ENCODE peak calls at places on chromosomes 11 and 22, in six cellular contexts. One of them, this sample, is unnamed.

GRCh38 chr11:95720219-95720618 is 69.4 kb downstream of the FAM76B start:
- DNase-seq in left ventricle myocardium inferior: no peak
- DNase-seq in stimulated activated CD8-positive, alpha-beta memory T cell treated with anti-CD3 and anti-CD28 coated beads, Interleukin-4, amount 100 ng/mL, for 4 hours: no peak
- DNase-seq in HT-29: no peak
- DNase-seq in iris pigment epithelial cell: no peak
- DNase-seq in ELR: no peak
- DNase-seq in this sample: no peak

GRCh38 chr22:24525416-24526037 is 29.4 kb downstream of the GUCD1 start:
- DNase-seq in iris pigment epithelial cell: peak; percentile 63
- DNase-seq in stimulated activated CD8-positive, alpha-beta memory T cell treated with anti-CD3 and anti-CD28 coated beads, Interleukin-4, amount 100 ng/mL, for 4 hours: peak; percentile 69
- DNase-seq in HT-29: peak; percentile 76
- DNase-seq in ELR: peak; percentile 79
- DNase-seq in left ventricle myocardium inferior: peak; percentile 77
- DNase-seq in this sample: peak; percentile 86

GRCh38 chr11:2387266-2387982 is 10.3 kb downstream of the CD81 start:
- DNase-seq in iris pigment epithelial cell: no peak
- DNase-seq in HT-29: no peak
- DNase-seq in left ventricle myocardium inferior: no peak
- DNase-seq in stimulated activated CD8-positive, alpha-beta memory T cell treated with anti-CD3 and anti-CD28 coated beads, Interleukin-4, amount 100 ng/mL, for 4 hours: no peak
- DNase-seq in ELR: peak; percentile 20
- DNase-seq in this sample: no peak

GRCh38 chr11:102006835-102007566 is 40.2 kb upstream of the CFAP300 start:
- DNase-seq in left ventricle myocardium inferior: no peak
- DNase-seq in ELR: no peak
- DNase-seq in iris pigment epithelial cell: no peak
- DNase-seq in HT-29: peak; percentile 22
- DNase-seq in stimulated activated CD8-positive, alpha-beta memory T cell treated with anti-CD3 and anti-CD28 coated beads, Interleukin-4, amount 100 ng/mL, for 4 hours: no peak
- DNase-seq in this sample: no peak

GRCh38 chr22:29267858-29268510 is at the start of the genes EWSR1 and RHBDD3:
- DNase-seq in ELR: peak; percentile 98
- DNase-seq in stimulated activated CD8-positive, alpha-beta memory T cell treated with anti-CD3 and anti-CD28 coated beads, Interleukin-4, amount 100 ng/mL, for 4 hours: peak; percentile 96
- DNase-seq in left ventricle myocardium inferior: peak; percentile 95
- DNase-seq in iris pigment epithelial cell: peak; percentile 98
- DNase-seq in HT-29: peak; percentile 99
- DNase-seq in this sample: peak; percentile 96

GRCh38 chr11:67700548-67701262 is 26.3 kb upstream of the ALDH3B2 start:
- DNase-seq in ELR: no peak
- DNase-seq in left ventricle myocardium inferior: no peak
- DNase-seq in HT-29: no peak
- DNase-seq in stimulated activated CD8-positive, alpha-beta memory T cell treated with anti-CD3 and anti-CD28 coated beads, Interleukin-4, amount 100 ng/mL, for 4 hours: no peak
- DNase-seq in iris pigment epithelial cell: no peak
- DNase-seq in this sample: no peak

GRCh38 chr11:3073029-3073435 is 15.8 kb upstream of the CARS1 start:
- DNase-seq in iris pigment epithelial cell: peak; percentile 42
- DNase-seq in stimulated activated CD8-positive, alpha-beta memory T cell treated with anti-CD3 and anti-CD28 coated beads, Interleukin-4, amount 100 ng/mL, for 4 hours: no peak
- DNase-seq in ELR: no peak
- DNase-seq in HT-29: no peak
- DNase-seq in left ventricle myocardium inferior: no peak
- DNase-seq in this sample: no peak

GRCh38 chr11:78417175-78417887 is at the start of gene GAB2:
- DNase-seq in stimulated activated CD8-positive, alpha-beta memory T cell treated with anti-CD3 and anti-CD28 coated beads, Interleukin-4, amount 100 ng/mL, for 4 hours: no peak
- DNase-seq in HT-29: no peak
- DNase-seq in left ventricle myocardium inferior: no peak
- DNase-seq in iris pigment epithelial cell: no peak
- DNase-seq in ELR: no peak
- DNase-seq in this sample: no peak

GRCh38 chr11:123474994-123475393 is 44.9 kb downstream of the GRAMD1B start:
- DNase-seq in HT-29: no peak
- DNase-seq in iris pigment epithelial cell: peak; percentile 57
- DNase-seq in left ventricle myocardium inferior: no peak
- DNase-seq in stimulated activated CD8-positive, alpha-beta memory T cell treated with anti-CD3 and anti-CD28 coated beads, Interleukin-4, amount 100 ng/mL, for 4 hours: no peak
- DNase-seq in ELR: peak; percentile 49
- DNase-seq in this sample: no peak

GRCh38 chr11:64321533-64321932 is 3.6 kb downstream of the PRDX5 start:
- DNase-seq in ELR: no peak
- DNase-seq in HT-29: peak; percentile 89
- DNase-seq in iris pigment epithelial cell: no peak
- DNase-seq in left ventricle myocardium inferior: no peak
- DNase-seq in stimulated activated CD8-positive, alpha-beta memory T cell treated with anti-CD3 and anti-CD28 coated beads, Interleukin-4, amount 100 ng/mL, for 4 hours: no peak
- DNase-seq in this sample: no peak

GRCh38 chr11:36492724-36493304 is 17.3 kb downstream of the TRAF6 start:
- DNase-seq in HT-29: peak; percentile 76
- DNase-seq in iris pigment epithelial cell: peak; percentile 66
- DNase-seq in stimulated activated CD8-positive, alpha-beta memory T cell treated with anti-CD3 and anti-CD28 coated beads, Interleukin-4, amount 100 ng/mL, for 4 hours: no peak
- DNase-seq in left ventricle myocardium inferior: no peak
- DNase-seq in ELR: peak; percentile 71
- DNase-seq in this sample: no peak

GRCh38 chr11:17588166-17588565 is 41.1 kb downstream of the OTOG start:
- DNase-seq in HT-29: no peak
- DNase-seq in iris pigment epithelial cell: no peak
- DNase-seq in ELR: no peak
- DNase-seq in stimulated activated CD8-positive, alpha-beta memory T cell treated with anti-CD3 and anti-CD28 coated beads, Interleukin-4, amount 100 ng/mL, for 4 hours: no peak
- DNase-seq in left ventricle myocardium inferior: no peak
- DNase-seq in this sample: no peak

GRCh38 chr11:120392791-120393190 is 56.6 kb downstream of the ARHGEF12 start:
- DNase-seq in iris pigment epithelial cell: peak; percentile 77
- DNase-seq in HT-29: no peak
- DNase-seq in ELR: peak; percentile 69
- DNase-seq in left ventricle myocardium inferior: no peak
- DNase-seq in stimulated activated CD8-positive, alpha-beta memory T cell treated with anti-CD3 and anti-CD28 coated beads, Interleukin-4, amount 100 ng/mL, for 4 hours: no peak
- DNase-seq in this sample: no peak

GRCh38 chr11:114614127-114614720 is 18.6 kb upstream of the NXPE4 start:
- DNase-seq in stimulated activated CD8-positive, alpha-beta memory T cell treated with anti-CD3 and anti-CD28 coated beads, Interleukin-4, amount 100 ng/mL, for 4 hours: no peak
- DNase-seq in HT-29: no peak
- DNase-seq in ELR: no peak
- DNase-seq in iris pigment epithelial cell: no peak
- DNase-seq in left ventricle myocardium inferior: no peak
- DNase-seq in this sample: no peak